ENCODE peak calls at places on chromosomes 12 and 14, in four cellular contexts. One of them, this sample, is unnamed.
A peak's percentile ranks its signal among the peaks of the same experiment; 100 is the strongest.

GRCh38 chr12:3882896-3883564 is 9.8 kb upstream of the PARP11 start:
- DNase-seq in K562: no peak
- DNase-seq in GM12878: no peak
- DNase-seq in HepG2: peak; percentile 29
- DNase-seq in this sample: peak; percentile 43

GRCh38 chr12:106415134-106415533 is 57.6 kb downstream of the POLR3B start:
- DNase-seq in HepG2: no peak
- DNase-seq in GM12878: no peak
- DNase-seq in K562: no peak
- DNase-seq in this sample: no peak

GRCh38 chr12:45671254-45671653 is 58.3 kb upstream of the ARID2 start:
- DNase-seq in HepG2: no peak
- DNase-seq in K562: no peak
- DNase-seq in GM12878: no peak
- DNase-seq in this sample: no peak

GRCh38 chr14:61501714-61502458 is 180.5 kb downstream of the PRKCH start:
- DNase-seq in HepG2: no peak
- DNase-seq in K562: no peak
- DNase-seq in GM12878: no peak
- DNase-seq in this sample: no peak

GRCh38 chr12:76848132-76848531 is 30.7 kb downstream of the CSRP2 start:
- DNase-seq in HepG2: no peak
- DNase-seq in K562: no peak
- DNase-seq in GM12878: no peak
- DNase-seq in this sample: no peak

GRCh38 chr12:131747276-131747675 is 36.4 kb downstream of the SFSWAP start:
- DNase-seq in K562: no peak
- DNase-seq in HepG2: no peak
- DNase-seq in GM12878: no peak
- DNase-seq in this sample: no peak

GRCh38 chr12:117188961-117189724 is 1.1 kb downstream of the FBXO21 start:
- DNase-seq in GM12878: no peak
- DNase-seq in HepG2: no peak
- DNase-seq in K562: no peak
- DNase-seq in this sample: no peak

GRCh38 chr12:6603095-6603567 is 4.0 kb downstream of the CHD4 start:
- DNase-seq in HepG2: no peak
- DNase-seq in K562: no peak
- DNase-seq in GM12878: no peak
- DNase-seq in this sample: no peak

GRCh38 chr14:64440494-64440893 is 24.8 kb upstream of the AKAP5 start:
- DNase-seq in K562: no peak
- DNase-seq in HepG2: no peak
- DNase-seq in GM12878: no peak
- DNase-seq in this sample: no peak

GRCh38 chr14:69013943-69014782 is 35.1 kb upstream of the ACTN1 start:
- DNase-seq in K562: no peak
- DNase-seq in HepG2: peak; percentile 88
- DNase-seq in GM12878: no peak
- DNase-seq in this sample: no peak

GRCh38 chr12:57518920-57519757 is 1.2 kb downstream of the DDIT3 start:
- DNase-seq in HepG2: peak; percentile 60
- DNase-seq in GM12878: no peak
- DNase-seq in K562: no peak
- DNase-seq in this sample: peak; percentile 18

GRCh38 chr12:28869197-28869596 is 279.9 kb upstream of the FAR2 start:
- DNase-seq in HepG2: no peak
- DNase-seq in K562: no peak
- DNase-seq in GM12878: no peak
- DNase-seq in this sample: no peak

GRCh38 chr12:108633534-108634224 is at the start of gene SELPLG:
- DNase-seq in GM12878: peak; percentile 99
- DNase-seq in K562: peak; percentile 45
- DNase-seq in HepG2: no peak
- DNase-seq in this sample: no peak

GRCh38 chr12:22231836-22232235 is 102.7 kb downstream of the ST8SIA1 start:
- DNase-seq in GM12878: no peak
- DNase-seq in HepG2: no peak
- DNase-seq in K562: no peak
- DNase-seq in this sample: peak; percentile 10

GRCh38 chr14:72708708-72709475 is 185.0 kb downstream of the DPF3 start:
- DNase-seq in HepG2: no peak
- DNase-seq in K562: no peak
- DNase-seq in GM12878: no peak
- DNase-seq in this sample: no peak

GRCh38 chr12:89349814-89350213 is 2.5 kb downstream of the DUSP6 start:
- DNase-seq in K562: no peak
- DNase-seq in HepG2: no peak
- DNase-seq in GM12878: no peak
- DNase-seq in this sample: no peak

GRCh38 chr12:68370006-68370590 is 37.9 kb upstream of the MDM1 start:
- DNase-seq in K562: peak; percentile 23
- DNase-seq in HepG2: no peak
- DNase-seq in GM12878: no peak
- DNase-seq in this sample: no peak

GRCh38 chr12:13241833-13242232 is 45.3 kb downstream of the EMP1 start:
- DNase-seq in K562: no peak
- DNase-seq in HepG2: peak; percentile 25
- DNase-seq in GM12878: no peak
- DNase-seq in this sample: no peak

GRCh38 chr14:74612346-74613021 is 447 bp upstream of the LTBP2 start:
- DNase-seq in K562: peak; percentile 89
- DNase-seq in GM12878: no peak
- DNase-seq in HepG2: peak; percentile 51
- DNase-seq in this sample: peak; percentile 92

GRCh38 chr12:90304231-90304630 is 595.6 kb upstream of the ATP2B1 start:
- DNase-seq in HepG2: no peak
- DNase-seq in K562: no peak
- DNase-seq in GM12878: no peak
- DNase-seq in this sample: no peak

GRCh38 chr12:104638760-104639319 is 182.1 kb downstream of the CHST11 start:
- DNase-seq in HepG2: no peak
- DNase-seq in K562: no peak
- DNase-seq in GM12878: no peak
- DNase-seq in this sample: no peak

GRCh38 chr12:53224897-53225634 is 6.9 kb downstream of the RARG start:
- DNase-seq in HepG2: no peak
- DNase-seq in GM12878: no peak
- DNase-seq in K562: no peak
- DNase-seq in this sample: no peak
- TF ChIP-seq FOXK2 in HepG2: no peak
- TF ChIP-seq FOXK2 in GM12878: no peak
- TF ChIP-seq FOXK2 in K562: no peak
- TF ChIP-seq FOXK2 in this sample: no peak

GRCh38 chr12:48307269-48307668 is 43.5 kb downstream of the ZNF641 start:
- DNase-seq in K562: no peak
- DNase-seq in HepG2: no peak
- DNase-seq in GM12878: no peak
- DNase-seq in this sample: no peak
- TF ChIP-seq BHLHE40 in K562: no peak
- TF ChIP-seq BHLHE40 in HepG2: no peak
- TF ChIP-seq BHLHE40 in GM12878: no peak
- TF ChIP-seq BHLHE40 in this sample: no peak

DNA sequence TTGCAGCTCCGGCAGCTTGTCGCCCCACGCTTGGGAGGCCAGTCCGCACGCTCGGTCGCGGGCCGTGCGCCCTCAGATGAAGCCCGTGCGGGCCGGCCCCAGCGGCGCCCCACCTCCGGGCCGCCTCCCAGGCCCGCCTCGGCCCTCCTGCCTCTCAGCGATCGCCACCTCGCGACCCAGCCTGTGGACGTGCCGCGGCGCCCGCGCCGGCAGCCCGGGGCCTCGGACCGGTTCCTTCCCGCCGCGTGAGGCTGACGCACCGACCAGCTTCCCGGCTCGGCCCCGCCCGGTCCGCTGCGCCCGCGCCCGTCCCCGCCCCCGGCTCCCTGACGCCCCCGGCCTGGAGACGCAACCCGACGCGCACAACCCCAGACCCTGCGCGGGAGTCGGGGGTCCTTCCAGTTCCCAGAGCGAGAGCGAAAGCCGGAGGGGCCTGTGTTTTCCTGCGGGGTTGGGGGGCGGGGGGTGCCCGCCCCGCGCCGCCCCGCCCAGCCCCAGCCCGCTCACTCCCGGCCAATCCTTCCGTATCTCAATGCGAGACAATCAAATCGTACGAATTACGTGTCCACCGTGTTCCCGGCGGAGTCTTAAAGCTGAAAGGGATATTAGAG is at the start of gene ERO1A:
- DNase-seq in GM12878: no peak
- DNase-seq in HepG2: peak; percentile 50
- DNase-seq in K562: peak; percentile 62
- DNase-seq in this sample: peak; percentile 63
- TF ChIP-seq FOXK2 in GM12878: no peak
- TF ChIP-seq FOXK2 in HepG2: no peak
- TF ChIP-seq FOXK2 in K562: no peak
- TF ChIP-seq FOXK2 in this sample: no peak

DNA sequence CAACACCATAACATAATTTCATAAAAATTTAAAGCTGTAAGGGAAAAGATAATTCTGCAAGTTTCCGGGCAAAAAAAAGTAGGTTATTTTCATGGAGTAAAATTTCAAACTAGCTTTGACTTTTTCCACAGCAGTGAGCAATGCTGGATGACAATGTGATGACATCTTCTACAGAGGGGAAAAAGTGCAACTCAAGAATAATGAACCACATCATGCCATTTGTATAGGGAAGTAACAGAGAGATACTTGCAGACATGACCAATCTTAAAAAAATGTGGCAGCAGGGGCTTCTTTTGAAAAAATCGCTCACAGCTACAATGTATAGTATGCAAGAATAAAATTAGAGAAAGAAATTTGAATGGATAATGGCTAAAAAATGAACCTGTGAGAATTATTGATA is 115.4 kb downstream of the DHRS2 start:
- DNase-seq in K562: no peak
- DNase-seq in GM12878: no peak
- DNase-seq in HepG2: no peak
- DNase-seq in this sample: no peak
- TF ChIP-seq BHLHE40 in K562: no peak
- TF ChIP-seq BHLHE40 in GM12878: no peak
- TF ChIP-seq BHLHE40 in HepG2: no peak
- TF ChIP-seq BHLHE40 in this sample: no peak

GRCh38 chr12:64611430-64612286 is 1.4 kb downstream of the RASSF3 start:
- DNase-seq in K562: no peak
- DNase-seq in GM12878: no peak
- DNase-seq in HepG2: no peak
- DNase-seq in this sample: no peak

GRCh38 chr12:64610660-64611429 is 550 bp downstream of the RASSF3 start:
- DNase-seq in K562: peak; percentile 72
- DNase-seq in HepG2: peak; percentile 44
- DNase-seq in GM12878: no peak
- DNase-seq in this sample: peak; percentile 62

GRCh38 chr12:64610092-64610659 is at the start of gene RASSF3:
- DNase-seq in K562: peak; percentile 93
- DNase-seq in HepG2: peak; percentile 44
- DNase-seq in GM12878: no peak
- DNase-seq in this sample: peak; percentile 66

GRCh38 chr12:64609543-64610091 is 678 bp upstream of the RASSF3 start:
- DNase-seq in GM12878: no peak
- DNase-seq in HepG2: no peak
- DNase-seq in K562: no peak
- DNase-seq in this sample: no peak

DNA sequence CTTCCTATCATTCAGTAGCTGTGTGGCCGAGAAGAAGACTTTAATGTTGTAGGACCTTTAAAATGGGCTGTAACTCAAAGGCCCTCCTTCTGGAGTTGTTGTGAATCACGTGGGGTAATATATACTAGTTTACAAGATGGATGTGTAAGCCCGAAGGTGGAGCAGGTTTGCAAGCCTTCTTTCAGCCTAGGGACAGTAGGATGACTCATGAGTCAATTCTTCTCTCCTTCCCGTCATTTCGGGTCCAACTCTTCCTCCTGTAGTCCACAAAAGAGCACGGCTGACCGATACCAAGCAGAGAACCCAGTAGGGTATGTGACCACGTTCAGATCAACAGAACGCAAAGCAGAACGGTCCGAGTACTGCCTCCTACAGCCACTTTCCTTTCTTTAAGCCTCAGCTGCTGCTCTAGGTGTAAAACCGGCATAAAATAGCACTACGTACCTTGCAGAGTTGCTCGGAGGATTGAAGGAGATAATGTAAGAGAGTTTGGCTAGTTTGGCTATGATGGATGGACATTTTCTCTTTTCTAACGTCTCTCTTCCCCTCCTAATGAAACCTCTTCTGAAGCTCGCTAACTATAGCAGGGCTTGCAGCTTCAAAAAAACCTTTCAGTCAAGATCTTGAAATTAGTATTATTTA is 1.3 kb upstream of the RASSF3 start:
- DNase-seq in K562: peak; percentile 47
- DNase-seq in HepG2: peak; percentile 58
- DNase-seq in GM12878: peak; percentile 58
- DNase-seq in this sample: peak; percentile 59
- TF ChIP-seq FOXK2 in K562: peak; percentile 70
- TF ChIP-seq FOXK2 in HepG2: no peak
- TF ChIP-seq FOXK2 in GM12878: no peak
- TF ChIP-seq FOXK2 in this sample: no peak

GRCh38 chr12:53966385-53967133 is 6.4 kb upstream of the HOXC11 start:
- DNase-seq in GM12878: no peak
- DNase-seq in HepG2: no peak
- DNase-seq in K562: no peak
- DNase-seq in this sample: no peak
- TF ChIP-seq BHLHE40 in GM12878: no peak
- TF ChIP-seq BHLHE40 in HepG2: no peak
- TF ChIP-seq BHLHE40 in K562: no peak
- TF ChIP-seq BHLHE40 in this sample: no peak

DNA sequence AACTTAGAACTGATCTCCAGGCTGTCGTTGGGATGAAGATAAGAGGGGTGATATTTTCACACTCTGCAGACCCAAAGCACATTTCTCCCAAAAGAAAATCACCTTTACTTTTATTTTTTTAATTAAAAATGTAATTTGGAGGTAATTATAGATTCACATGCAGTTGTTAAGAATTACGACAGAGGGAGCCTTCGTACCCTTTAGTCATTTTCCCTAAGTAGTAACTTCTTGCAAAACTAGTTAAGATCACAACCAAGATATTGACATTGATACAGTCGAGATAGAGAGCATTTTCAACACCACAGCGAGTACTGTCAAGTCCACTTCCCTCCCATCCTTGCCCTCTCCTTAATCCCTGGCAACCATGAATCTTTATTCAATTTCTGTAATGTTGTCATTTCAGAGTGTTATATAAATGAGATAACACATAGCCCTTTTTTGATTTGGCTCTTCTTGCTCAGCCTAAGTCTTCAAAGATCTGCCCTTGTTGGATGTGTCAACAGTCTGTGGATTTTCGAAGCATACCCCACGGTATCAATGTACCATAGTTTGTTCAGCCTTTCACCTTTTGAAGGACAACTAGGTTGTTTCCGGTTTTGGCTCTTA is 39.6 kb downstream of the DNAH10 start:
- DNase-seq in K562: no peak
- DNase-seq in GM12878: no peak
- DNase-seq in HepG2: no peak
- DNase-seq in this sample: no peak
- TF ChIP-seq FOXK2 in K562: no peak
- TF ChIP-seq FOXK2 in GM12878: no peak
- TF ChIP-seq FOXK2 in HepG2: no peak
- TF ChIP-seq FOXK2 in this sample: no peak